ENCODE peak calls at places on chromosome 3, in nine cellular contexts. R is sciatic nerve; V is glutamatergic neuron; Z is T-helper 1 cell; H is stimulated activated CD4-positive, alpha-beta T cell treated with anti-CD3 and anti-CD28 coated beads, Interleukin-1b, Interleukin-23, amount 100 ng/mL, for 24 hours; I is EL; K is cerebellar cortex; F is left kidney; Q is NCI-H1092 treated with DMSO at 0.1 percent for 48 hours. X is an unnamed sample.

GRCh38 chr3:136142592-136142991 is 53.5 kb downstream of the MSL2 start:
- DNase-seq in R (no peak), K (no peak), F (no peak), V (no peak), H (no peak), Q (peak; percentile 5), I (peak; percentile 90), Z (no peak), X (no peak)

GRCh38 chr3:30538787-30539186 is 67.6 kb upstream of the TGFBR2 start:
- DNase-seq in F (no peak), Z (no peak), I (peak; percentile 88), V (no peak), K (no peak), R (no peak), Q (no peak), H (no peak), X (no peak)

GRCh38 chr3:121992601-121993560 is 29.2 kb downstream of the ILDR1 start:
- DNase-seq in R (no peak), F (no peak), V (no peak), Q (no peak), Z (no peak), I (no peak), K (no peak), H (no peak), X (no peak)

GRCh38 chr3:36904641-36905040 is 40.2 kb downstream of the TRANK1 start:
- DNase-seq in Q (no peak), K (peak; percentile 10), R (no peak), Z (no peak), F (no peak), H (no peak), V (no peak), I (peak; percentile 24), X (no peak)

GRCh38 chr3:197445886-197446631 is 109.7 kb downstream of the BDH1 start:
- DNase-seq in Q (no peak), I (no peak), Z (no peak), H (no peak), K (peak; percentile 30), V (no peak), R (peak; percentile 23), F (peak; percentile 72), X (no peak)

GRCh38 chr3:128849776-128850542 is 29.5 kb upstream of the ACAD9 start:
- DNase-seq in I (peak; percentile 54), F (no peak), K (peak; percentile 29), R (no peak), H (no peak), Z (no peak), Q (no peak), V (no peak), X (no peak)

GRCh38 chr3:105571005-105571404 is 204.3 kb downstream of the ALCAM start:
- DNase-seq in K (no peak), Q (no peak), V (no peak), Z (no peak), R (no peak), I (no peak), F (no peak), H (no peak), X (no peak)

GRCh38 chr3:30689202-30689641 is 82.8 kb downstream of the TGFBR2 start:
- DNase-seq in H (no peak), K (peak; percentile 3), F (peak; percentile 54), V (no peak), Q (peak; percentile 30), I (peak; percentile 70), Z (peak; percentile 40), R (no peak), X (no peak)

GRCh38 chr3:165464736-165465135 is 268.6 kb upstream of the SLITRK3 start:
- DNase-seq in Z (no peak), V (no peak), I (no peak), F (no peak), K (no peak), R (no peak), Q (no peak), H (no peak), X (no peak)

GRCh38 chr3:156478931-156479330 is 76.0 kb downstream of the SSR3 start:
- DNase-seq in R (no peak), K (peak; percentile 96), Q (no peak), H (no peak), V (no peak), I (no peak), F (no peak), Z (no peak), X (no peak)

GRCh38 chr3:113218011-113218678 is 6.8 kb downstream of the BOC start:
- DNase-seq in V (no peak), R (no peak), K (no peak), Q (no peak), F (no peak), I (no peak), Z (no peak), H (no peak), X (no peak)

GRCh38 chr3:157572559-157573270 is 69.5 kb upstream of the VEPH1 start:
- DNase-seq in F (peak; percentile 68), Z (peak; percentile 17), K (peak; percentile 44), R (no peak), I (peak; percentile 68), H (no peak), Q (peak; percentile 36), V (no peak), X (no peak)

GRCh38 chr3:105385179-105385578 is 18.5 kb downstream of the ALCAM start:
- DNase-seq in I (no peak), V (no peak), K (no peak), Q (no peak), H (no peak), Z (no peak), R (no peak), F (no peak), X (no peak)

GRCh38 chr3:109177888-109178287 is 41.4 kb downstream of the C3orf85 start:
- DNase-seq in R (no peak), K (no peak), F (peak; percentile 42), Q (no peak), H (no peak), I (no peak), Z (no peak), V (no peak), X (no peak)

GRCh38 chr3:44995142-44995770 is 19.2 kb downstream of the EXOSC7 start:
- DNase-seq in I (peak; percentile 53), V (no peak), H (no peak), F (peak; percentile 79), Q (peak; percentile 48), R (peak; percentile 69), Z (no peak), K (peak; percentile 76), X (no peak)

GRCh38 chr3:88003115-88003755 is 55.6 kb downstream of the CGGBP1 start:
- DNase-seq in K (peak; percentile 22), F (peak; percentile 59), Z (peak; percentile 15), Q (peak; percentile 29), V (no peak), I (peak; percentile 42), R (no peak), H (no peak), X (no peak)

GRCh38 chr3:132659370-132660055 is at the start of gene ACAD11:
- DNase-seq in Q (peak; percentile 77), I (peak; percentile 75), V (peak; percentile 75), F (peak; percentile 89), H (peak; percentile 29), R (peak; percentile 85), Z (peak; percentile 35), K (peak; percentile 77), X (no peak)

GRCh38 chr3:42667523-42668402 is 14.3 kb downstream of the ZBTB47 start:
- DNase-seq in R (peak; percentile 58), K (peak; percentile 80), I (peak; percentile 20), V (peak; percentile 83), F (peak; percentile 27), Z (no peak), H (no peak), Q (peak; percentile 65), X (no peak)

GRCh38 chr3:14329116-14329830 is 73.1 kb upstream of the SLC6A6 start:
- DNase-seq in H (no peak), V (no peak), I (peak; percentile 12), Z (no peak), F (peak; percentile 81), Q (peak; percentile 56), K (peak; percentile 15), R (no peak), X (no peak)

GRCh38 chr3:103410231-103410630 is 975.4 kb downstream of the ZPLD1 start:
- DNase-seq in Z (no peak), F (no peak), V (no peak), R (no peak), K (no peak), Q (no peak), I (no peak), H (no peak), X (no peak)

GRCh38 chr3:47008258-47008671 is 28.8 kb downstream of the NBEAL2 start:
- DNase-seq in K (no peak), V (no peak), H (no peak), R (peak; percentile 58), Q (no peak), F (no peak), Z (no peak), I (no peak), X (no peak)

GRCh38 chr3:84724877-84725276 is 233.9 kb upstream of the CADM2 start:
- DNase-seq in H (no peak), Z (no peak), I (no peak), Q (no peak), F (no peak), V (peak; percentile 33), R (no peak), K (no peak), X (no peak)

GRCh38 chr3:99845335-99845734 is 27.7 kb downstream of the CMSS1 start:
- DNase-seq in H (no peak), K (no peak), R (no peak), Q (no peak), I (no peak), F (no peak), Z (no peak), V (no peak), X (no peak)

GRCh38 chr3:46845397-46845859 is 17.8 kb downstream of the MYL3 start:
- DNase-seq in H (no peak), V (no peak), Z (no peak), K (no peak), I (peak; percentile 73), R (peak; percentile 89), Q (no peak), F (no peak), X (no peak)

GRCh38 chr3:187736418-187736871 is 8.8 kb downstream of the BCL6 start:
- DNase-seq in K (no peak), V (no peak), I (peak; percentile 60), Z (peak; percentile 37), Q (no peak), H (no peak), R (peak; percentile 61), F (no peak), X (no peak)

GRCh38 chr3:177810162-177810623 is 612.9 kb upstream of the TBL1XR1 start:
- DNase-seq in H (no peak), Q (no peak), Z (peak; percentile 22), R (no peak), V (no peak), F (no peak), I (peak; percentile 92), K (no peak), X (no peak)

GRCh38 chr3:196268270-196269163 is 19.0 kb downstream of the PCYT1A start:
- DNase-seq in I (peak; percentile 82), R (no peak), Z (peak; percentile 42), K (no peak), Q (no peak), V (no peak), H (no peak), F (no peak), X (no peak)

GRCh38 chr3:64462203-64463120 is 225.3 kb downstream of the ADAMTS9 start:
- DNase-seq in H (no peak), F (peak; percentile 51), Q (no peak), V (no peak), K (no peak), I (peak; percentile 87), Z (no peak), R (no peak), X (no peak)

GRCh38 chr3:126983653-126984390 is 907 bp downstream of the PLXNA1 start:
- DNase-seq in H (peak; percentile 23), I (peak; percentile 36), V (peak; percentile 64), F (peak; percentile 83), Z (peak; percentile 31), R (no peak), K (peak; percentile 20), Q (no peak), X (no peak)

GRCh38 chr3:21216598-21216997 is 534.4 kb downstream of the ZNF385D start:
- DNase-seq in V (no peak), Q (no peak), H (no peak), Z (no peak), K (no peak), R (no peak), F (no peak), I (peak; percentile 23), X (no peak)

X was measured in caudate nucleus.